ENCODE peak calls at places on chromosomes 1 and 21, in five cellular contexts. Q is erythroblast, S is lower leg skin, D is uterus, P is spleen. V is an unnamed sample.

GRCh38 chr21:43884861-43885370 is 19.9 kb downstream of the AGPAT3 start:
- DNase-seq in D (no peak), S (no peak), P (peak), Q (peak), V (no peak)

GRCh38 chr1:4655674-4656532 is 1.5 kb downstream of the AJAP1 start:
- DNase-seq in S (no peak), P (no peak), D (peak), Q (peak), V (no peak)

GRCh38 chr1:176943783-176944182 is 220.7 kb downstream of the ASTN1 start:
- DNase-seq in S (no peak), D (no peak), P (no peak), Q (no peak), V (no peak)

GRCh38 chr1:109718495-109718894 is 6.4 kb downstream of the GSTM5 start:
- DNase-seq in D (no peak), P (no peak), S (no peak), Q (peak), V (no peak)

GRCh38 chr1:43864111-43865045 is 69.2 kb upstream of the ARTN start:
- DNase-seq in Q (peak), S (no peak), P (no peak), D (no peak), V (no peak)

GRCh38 chr1:204507317-204508105 is 8.7 kb upstream of the MDM4 start:
- DNase-seq in P (no peak), S (no peak), Q (peak), D (no peak), V (no peak)

GRCh38 chr1:114215426-114215825 is 61.8 kb upstream of the SYT6 start:
- DNase-seq in S (no peak), P (no peak), D (no peak), Q (no peak), V (no peak)

GRCh38 chr1:7425229-7425628 is 345.9 kb upstream of the VAMP3 start:
- DNase-seq in Q (no peak), D (no peak), P (peak), S (no peak), V (no peak)

GRCh38 chr21:31872452-31873274 is at the start of gene HUNK:
- DNase-seq in D (peak), P (peak), S (peak), Q (no peak), V (no peak)

GRCh38 chr1:181127898-181128453 is 39.5 kb downstream of the IER5 start:
- DNase-seq in P (no peak), D (no peak), Q (no peak), S (no peak), V (no peak)

GRCh38 chr1:53585565-53585964 is 126.4 kb downstream of the DMRTB1 start:
- DNase-seq in Q (no peak), P (peak), S (peak), D (peak), V (no peak)

GRCh38 chr1:43434256-43434655 is 19.5 kb downstream of the HYI start:
- DNase-seq in S (peak), D (no peak), Q (no peak), P (peak), V (no peak)

GRCh38 chr1:228827026-228827425 is 91.7 kb downstream of the RHOU start:
- DNase-seq in S (no peak), D (no peak), P (no peak), Q (no peak), V (peak)

GRCh38 chr1:47522890-47523811 is 85.3 kb downstream of the FOXD2 start:
- DNase-seq in Q (no peak), P (no peak), D (no peak), S (peak), V (no peak)

GRCh38 chr1:7292714-7293419 is 478.2 kb upstream of the VAMP3 start:
- DNase-seq in P (no peak), S (peak), D (no peak), Q (no peak), V (no peak)

GRCh38 chr1:247291835-247292561 is 36.1 kb downstream of the VN1R5 start:
- DNase-seq in D (no peak), S (peak), P (no peak), Q (no peak), V (no peak)

GRCh38 chr1:18458751-18459133 is 22.0 kb upstream of the KLHDC7A start:
- DNase-seq in D (no peak), S (no peak), P (peak), Q (no peak), V (no peak)

GRCh38 chr1:240666548-240667198 is 54.7 kb upstream of the GREM2 start:
- DNase-seq in Q (no peak), D (no peak), P (no peak), S (no peak), V (no peak)

GRCh38 chr1:79945391-79945790 is 938.9 kb upstream of the ADGRL4 start:
- DNase-seq in Q (no peak), P (no peak), S (no peak), D (no peak), V (no peak)

GRCh38 chr1:72051538-72051937 is 230.8 kb downstream of the NEGR1 start:
- DNase-seq in Q (no peak), P (no peak), D (no peak), S (no peak), V (no peak)

GRCh38 chr21:33434770-33435360 is 31.7 kb downstream of the IFNGR2 start:
- DNase-seq in P (no peak), Q (no peak), S (no peak), D (no peak), V (no peak)

GRCh38 chr1:167169642-167170041 is 51.0 kb upstream of the POU2F1 start:
- DNase-seq in Q (no peak), D (no peak), S (no peak), P (no peak), V (no peak)

GRCh38 chr1:31691951-31692350 is 11.9 kb downstream of the COL16A1 start:
- DNase-seq in Q (no peak), S (no peak), P (no peak), D (no peak), V (no peak)

GRCh38 chr1:98452162-98452561 is 209.4 kb upstream of the SNX7 start:
- DNase-seq in D (no peak), Q (no peak), S (no peak), P (no peak), V (no peak)

GRCh38 chr1:19460535-19461351 is 24.6 kb downstream of the CAPZB start:
- DNase-seq in P (peak), S (no peak), D (no peak), Q (no peak), V (no peak)

GRCh38 chr21:35635261-35635660 is 425.1 kb downstream of the SETD4 start:
- DNase-seq in D (no peak), Q (peak), S (no peak), P (no peak), V (no peak)

GRCh38 chr1:21906173-21907078 is 30.7 kb downstream of the HSPG2 start:
- DNase-seq in P (peak), S (peak), D (peak), Q (peak), V (peak)

DNA sequence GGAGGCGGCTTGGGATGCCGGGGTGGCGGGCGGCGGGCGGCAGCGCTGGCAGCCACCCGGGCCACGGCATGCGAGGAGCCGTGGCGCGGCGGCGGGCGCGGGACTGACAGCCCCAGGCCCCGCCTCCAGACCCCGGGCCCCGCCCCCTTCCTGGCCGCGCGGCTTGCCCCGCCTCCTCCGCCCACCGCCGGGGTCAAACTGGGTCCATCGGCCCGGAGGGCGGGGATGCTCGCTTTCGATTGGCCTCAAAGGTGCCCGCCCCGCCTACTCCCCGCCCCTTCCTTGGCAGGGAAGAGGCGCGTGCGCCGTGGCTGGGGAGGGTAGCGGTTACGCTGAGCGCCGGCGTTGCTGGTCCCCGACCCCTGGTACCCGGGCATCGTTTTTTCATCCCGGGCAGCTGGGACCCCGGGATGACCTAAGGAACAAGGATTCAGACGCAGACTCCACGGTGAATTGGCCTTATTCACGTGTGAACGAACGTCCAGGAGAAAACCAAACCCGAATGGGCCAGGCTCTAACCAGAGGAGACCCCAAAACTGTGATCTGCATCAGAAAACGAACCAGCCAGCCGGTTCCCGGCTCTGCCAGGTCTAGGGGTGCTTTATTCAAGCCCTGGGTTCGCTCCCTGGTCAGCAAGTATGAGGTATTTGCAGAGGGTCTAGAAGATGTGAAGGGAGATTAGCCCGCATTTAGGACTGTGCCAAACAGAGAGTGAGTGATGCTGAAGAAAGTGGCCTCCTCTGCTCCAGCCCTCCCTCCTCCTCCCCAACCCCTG is 117.2 kb upstream of the GUCA2B start:
- DNase-seq in D (peak), S (peak), Q (peak), P (peak), V (peak)
- TF ChIP-seq POLR2A in D (peak), S (no peak), Q (no peak), P (no peak), V (peak)

DNA sequence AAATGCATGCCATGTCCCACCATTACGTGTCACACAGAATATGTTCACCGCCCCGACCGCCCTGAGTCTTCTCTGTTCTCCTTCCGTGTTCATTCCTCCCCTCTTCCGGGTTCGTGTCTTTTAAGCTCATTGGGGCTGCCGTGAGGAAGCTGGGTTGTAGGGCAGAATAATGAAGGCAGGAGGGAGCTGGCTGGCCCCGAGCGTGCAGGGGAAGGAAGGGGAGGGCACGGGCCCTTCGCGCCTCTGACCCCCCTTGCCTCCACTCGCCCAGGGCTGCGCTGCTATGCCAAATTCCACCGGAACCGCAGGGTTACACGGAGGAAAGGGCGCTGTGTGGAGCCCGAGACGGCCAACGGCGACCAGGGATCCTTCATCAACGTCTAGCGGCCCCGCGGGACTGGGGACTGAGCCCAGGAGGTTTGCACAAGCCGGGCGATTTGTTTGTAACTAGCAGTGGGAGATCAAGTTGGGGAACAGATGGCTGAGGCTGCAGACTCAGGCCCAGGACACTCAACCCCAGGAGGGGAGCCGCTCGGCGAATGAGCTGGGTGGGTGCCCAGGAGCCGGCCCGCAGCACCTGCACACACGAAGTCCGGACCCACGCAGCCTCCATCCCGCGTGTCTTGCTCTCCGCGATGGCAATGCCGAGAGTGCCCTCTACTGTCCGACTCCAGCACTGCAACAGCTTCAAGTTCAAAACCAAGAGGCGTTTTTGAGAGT is 16.5 kb upstream of the AGTRAP start:
- DNase-seq in Q (peak), P (peak), D (peak), S (peak), V (peak)
- TF ChIP-seq POLR2A in Q (no peak), P (no peak), D (no peak), S (no peak), V (no peak)

GRCh38 chr1:40042337-40042736 is 1.8 kb downstream of the CAP1 start:
- DNase-seq in S (no peak), P (no peak), Q (no peak), D (no peak), V (no peak)

GRCh38 chr1:40039245-40039756 is 1.2 kb upstream of the CAP1 start:
- DNase-seq in Q (no peak), S (no peak), D (no peak), P (no peak), V (peak)

GRCh38 chr1:40039757-40040510 is 595 bp upstream of the CAP1 start:
- DNase-seq in S (peak), Q (peak), D (peak), P (peak), V (peak)

GRCh38 chr1:40041466-40041838 is 923 bp downstream of the CAP1 start:
- DNase-seq in S (no peak), P (no peak), Q (no peak), D (no peak), V (no peak)

GRCh38 chr1:40040511-40041465 is at the start of gene CAP1:
- DNase-seq in P (peak), Q (peak), D (peak), S (peak), V (peak)
- TF ChIP-seq POLR2A in P (no peak), Q (peak), D (no peak), S (no peak), V (peak)

DNA sequence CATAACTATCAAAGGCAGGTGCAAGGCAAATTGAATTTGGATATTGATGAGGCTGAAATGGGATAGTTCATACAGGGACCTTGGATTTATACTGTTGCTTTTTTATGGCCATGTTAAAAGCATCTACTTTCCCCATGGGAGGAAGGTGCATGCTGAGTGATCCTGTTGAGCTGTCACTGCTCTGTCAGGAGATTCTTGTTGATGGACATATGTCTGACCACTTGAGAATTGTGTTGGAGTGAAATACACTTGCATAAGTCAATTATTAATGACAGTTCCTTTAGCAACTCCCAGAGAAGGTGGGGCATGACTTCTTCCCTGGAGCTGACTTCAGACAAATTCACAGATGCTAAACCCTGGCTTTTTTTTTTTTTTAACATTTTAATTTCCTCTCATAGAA is 58.4 kb upstream of the DYNLT5 start:
- DNase-seq in Q (no peak), S (no peak), P (no peak), D (no peak), V (no peak)
- TF ChIP-seq POLR2A in Q (no peak), S (no peak), P (no peak), D (no peak), V (no peak)

GRCh38 chr1:33181038-33181861 is 593 bp downstream of the TRIM62 start:
- DNase-seq in D (peak), P (peak), Q (peak), S (peak), V (no peak)

GRCh38 chr1:33182896-33183295 is 1.1 kb upstream of the TRIM62 start:
- DNase-seq in P (no peak), D (no peak), Q (no peak), S (no peak), V (no peak)

GRCh38 chr1:33183306-33183705 is 1.5 kb upstream of the TRIM62 start:
- DNase-seq in P (no peak), S (peak), D (no peak), Q (no peak), V (no peak)

GRCh38 chr1:33182452-33182851 is 609 bp upstream of the TRIM62 start:
- DNase-seq in Q (peak), S (peak), D (peak), P (no peak), V (no peak)

GRCh38 chr1:33181906-33182305 is at the start of gene TRIM62:
- DNase-seq in Q (peak), D (peak), P (peak), S (peak), V (peak)
- TF ChIP-seq POLR2A in Q (no peak), D (peak), P (no peak), S (no peak), V (peak)

DNA sequence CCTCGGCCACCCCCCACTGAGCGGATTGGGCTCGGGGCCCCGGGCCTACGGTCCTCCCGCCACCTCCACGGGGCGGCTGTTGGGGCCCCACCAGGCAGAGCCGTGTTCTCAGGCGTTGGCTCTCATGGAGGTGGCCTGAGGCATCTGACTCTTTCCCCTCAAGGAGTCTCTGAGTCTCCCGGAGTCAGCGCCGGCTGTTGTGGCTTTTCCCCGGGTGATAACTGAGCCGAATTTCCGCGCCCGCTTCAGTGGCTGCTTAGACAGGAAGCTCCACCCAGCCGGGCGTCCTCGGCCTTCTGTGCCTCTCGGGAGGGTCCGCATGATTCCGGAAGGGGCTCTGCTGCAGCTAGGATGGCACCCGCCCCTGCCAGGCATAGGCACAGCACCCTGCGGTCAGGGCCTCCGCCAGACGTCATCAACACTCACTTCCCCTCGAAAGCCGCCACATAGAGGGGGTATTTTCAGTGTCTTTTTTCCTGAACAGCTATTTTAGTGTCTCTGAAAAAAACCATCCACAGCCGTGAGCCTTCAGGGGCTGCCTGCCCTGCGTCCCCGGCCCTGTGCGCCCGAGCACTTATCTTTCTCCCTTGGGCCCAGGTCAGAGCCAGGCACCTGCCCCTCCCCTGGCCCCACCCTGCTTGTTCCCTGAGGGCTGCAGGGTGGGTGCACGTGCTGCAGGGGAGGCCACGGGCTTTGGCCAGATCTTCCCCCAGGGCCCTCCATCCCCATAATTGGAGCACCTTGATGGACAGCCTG is 72.9 kb downstream of the SKI start:
- DNase-seq in P (peak), D (no peak), Q (peak), S (peak), V (peak)
- TF ChIP-seq POLR2A in P (no peak), D (no peak), Q (peak), S (no peak), V (no peak)

DNA sequence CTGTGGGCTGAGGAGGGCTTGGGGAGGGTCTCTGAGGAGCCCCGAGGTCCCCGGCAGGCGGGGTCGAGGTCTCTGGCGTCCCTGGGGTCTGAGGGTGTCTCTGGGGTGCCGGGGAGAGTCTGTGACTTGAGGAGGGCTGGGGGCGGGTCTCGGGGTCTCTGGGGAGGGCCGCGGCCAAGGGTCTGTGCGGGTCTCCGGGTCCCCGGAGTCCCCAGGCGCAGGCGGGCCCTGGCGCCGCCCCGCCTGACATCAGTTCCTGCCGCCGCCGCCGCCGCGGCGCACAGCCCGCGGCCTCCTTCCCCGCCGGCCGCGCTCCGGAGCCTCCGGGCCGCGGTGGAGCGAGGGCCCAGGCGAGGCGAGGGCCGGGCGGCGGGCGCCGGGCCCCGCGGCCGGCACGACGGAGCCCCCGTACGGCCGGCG is at the start of gene PLEKHM2:
- DNase-seq in D (peak), Q (peak), S (peak), P (peak), V (no peak)
- TF ChIP-seq POLR2A in D (peak), Q (peak), S (no peak), P (no peak), V (peak)